ENCODE peak calls at places on chromosomes 13 and 19, in five cellular contexts. One of them, this sample, is unnamed.

GRCh38 chr19:16376649-16377048 is 52.0 kb downstream of the KLF2 start:
- DNase-seq in coronary artery: no peak
- DNase-seq in breast epithelium: no peak
- DNase-seq in heart left ventricle: no peak
- DNase-seq in body of pancreas: no peak
- DNase-seq in this sample: no peak

GRCh38 chr13:29948791-29949190 is 98.4 kb upstream of the UBL3 start:
- DNase-seq in body of pancreas: no peak
- DNase-seq in coronary artery: no peak
- DNase-seq in breast epithelium: no peak
- DNase-seq in heart left ventricle: no peak
- DNase-seq in this sample: no peak

GRCh38 chr13:40186041-40186440 is 480.4 kb downstream of the FOXO1 start:
- DNase-seq in heart left ventricle: no peak
- DNase-seq in breast epithelium: no peak
- DNase-seq in body of pancreas: no peak
- DNase-seq in coronary artery: no peak
- DNase-seq in this sample: no peak

GRCh38 chr13:21668665-21669599 is 1.9 kb upstream of the FGF9 start:
- DNase-seq in body of pancreas: peak; percentile 15
- DNase-seq in breast epithelium: no peak
- DNase-seq in heart left ventricle: peak; percentile 37
- DNase-seq in coronary artery: no peak
- DNase-seq in this sample: no peak

GRCh38 chr13:50224534-50224933 is 209.3 kb downstream of the KCNRG start:
- DNase-seq in coronary artery: no peak
- DNase-seq in heart left ventricle: no peak
- DNase-seq in breast epithelium: no peak
- DNase-seq in body of pancreas: no peak
- DNase-seq in this sample: no peak

GRCh38 chr13:77919351-77920294 is 992 bp upstream of the EDNRB start:
- DNase-seq in coronary artery: peak; percentile 74
- DNase-seq in body of pancreas: peak; percentile 29
- DNase-seq in heart left ventricle: peak; percentile 70
- DNase-seq in breast epithelium: no peak
- DNase-seq in this sample: peak; percentile 70

GRCh38 chr13:47858042-47858677 is 142.9 kb downstream of the SUCLA2 start:
- DNase-seq in heart left ventricle: no peak
- DNase-seq in coronary artery: no peak
- DNase-seq in breast epithelium: no peak
- DNase-seq in body of pancreas: no peak
- DNase-seq in this sample: no peak

GRCh38 chr19:38033658-38034150 is 126.7 kb downstream of the SIPA1L3 start:
- DNase-seq in body of pancreas: no peak
- DNase-seq in heart left ventricle: no peak
- DNase-seq in coronary artery: no peak
- DNase-seq in breast epithelium: no peak
- DNase-seq in this sample: no peak

GRCh38 chr19:33904681-33905080 is 108.0 kb downstream of the KCTD15 start:
- DNase-seq in heart left ventricle: peak; percentile 51
- DNase-seq in breast epithelium: peak; percentile 48
- DNase-seq in body of pancreas: peak; percentile 85
- DNase-seq in coronary artery: no peak
- DNase-seq in this sample: peak; percentile 25

GRCh38 chr19:49574206-49574755 is 6.1 kb downstream of the NOSIP start:
- DNase-seq in body of pancreas: no peak
- DNase-seq in heart left ventricle: no peak
- DNase-seq in breast epithelium: no peak
- DNase-seq in coronary artery: no peak
- DNase-seq in this sample: no peak

GRCh38 chr13:84607614-84608013 is 725.3 kb upstream of the SLITRK1 start:
- DNase-seq in body of pancreas: no peak
- DNase-seq in breast epithelium: no peak
- DNase-seq in coronary artery: no peak
- DNase-seq in heart left ventricle: peak; percentile 50
- DNase-seq in this sample: no peak

GRCh38 chr13:108227651-108228272 is 9.6 kb downstream of the ABHD13 start:
- DNase-seq in breast epithelium: no peak
- DNase-seq in heart left ventricle: no peak
- DNase-seq in body of pancreas: no peak
- DNase-seq in coronary artery: no peak
- DNase-seq in this sample: peak; percentile 24

GRCh38 chr19:30596268-30596667 is 224.1 kb downstream of the ZNF536 start:
- DNase-seq in body of pancreas: no peak
- DNase-seq in breast epithelium: no peak
- DNase-seq in coronary artery: no peak
- DNase-seq in heart left ventricle: no peak
- DNase-seq in this sample: no peak

GRCh38 chr13:28753946-28754345 is 35.2 kb upstream of the SLC46A3 start:
- DNase-seq in coronary artery: no peak
- DNase-seq in body of pancreas: no peak
- DNase-seq in heart left ventricle: no peak
- DNase-seq in breast epithelium: no peak
- DNase-seq in this sample: no peak

GRCh38 chr13:28754698-28755545 is 36.2 kb upstream of the SLC46A3 start:
- DNase-seq in breast epithelium: no peak
- DNase-seq in coronary artery: no peak
- DNase-seq in body of pancreas: no peak
- DNase-seq in heart left ventricle: peak; percentile 44
- DNase-seq in this sample: peak; percentile 71

GRCh38 chr13:28751210-28751935 is 32.6 kb upstream of the SLC46A3 start:
- DNase-seq in body of pancreas: no peak
- DNase-seq in coronary artery: no peak
- DNase-seq in breast epithelium: no peak
- DNase-seq in heart left ventricle: no peak
- DNase-seq in this sample: no peak

GRCh38 chr13:28755546-28755870 is 36.7 kb upstream of the SLC46A3 start:
- DNase-seq in body of pancreas: no peak
- DNase-seq in heart left ventricle: no peak
- DNase-seq in breast epithelium: no peak
- DNase-seq in coronary artery: no peak
- DNase-seq in this sample: no peak

GRCh38 chr13:28753208-28753892 is 34.6 kb upstream of the SLC46A3 start:
- DNase-seq in breast epithelium: peak; percentile 55
- DNase-seq in coronary artery: peak; percentile 77
- DNase-seq in heart left ventricle: peak; percentile 67
- DNase-seq in body of pancreas: peak; percentile 54
- DNase-seq in this sample: peak; percentile 54
- TF ChIP-seq CTCF in breast epithelium: no peak
- TF ChIP-seq CTCF in coronary artery: no peak
- TF ChIP-seq CTCF in heart left ventricle: no peak
- TF ChIP-seq CTCF in body of pancreas: peak; percentile 9
- TF ChIP-seq CTCF in this sample: no peak

DNA sequence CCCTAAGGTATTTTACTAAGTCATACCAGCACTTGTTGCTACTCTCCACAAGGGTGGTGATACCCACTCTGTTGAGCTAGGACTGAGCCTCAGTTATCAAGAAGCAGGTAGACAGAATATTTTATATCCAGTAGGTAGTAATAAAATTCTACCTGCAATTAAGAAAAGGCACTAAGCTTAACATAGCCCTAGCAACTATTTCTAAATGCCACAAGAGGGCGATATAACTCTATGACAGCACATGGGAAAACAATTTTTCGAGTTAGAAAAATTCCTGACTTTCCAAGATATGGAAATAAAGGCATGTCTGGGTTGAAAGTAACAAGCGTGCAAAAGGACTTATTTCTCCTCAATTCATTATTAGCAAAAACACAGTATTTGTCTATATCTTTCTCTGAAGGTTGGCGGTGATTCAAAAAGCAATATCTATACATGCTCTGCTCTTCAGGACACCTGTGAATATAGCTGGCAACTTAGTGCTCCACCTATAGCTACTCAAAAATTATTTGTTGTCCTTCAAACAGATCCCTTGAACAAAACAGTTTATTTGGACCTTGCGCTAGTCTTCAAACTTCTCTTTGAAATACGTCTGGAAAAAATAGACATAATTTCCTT is 14.7 kb downstream of the CCDC169 start:
- DNase-seq in heart left ventricle: no peak
- DNase-seq in coronary artery: no peak
- DNase-seq in breast epithelium: no peak
- DNase-seq in body of pancreas: no peak
- DNase-seq in this sample: no peak
- TF ChIP-seq CTCF in heart left ventricle: peak; percentile 75
- TF ChIP-seq CTCF in coronary artery: peak; percentile 68
- TF ChIP-seq CTCF in breast epithelium: peak; percentile 45
- TF ChIP-seq CTCF in body of pancreas: peak; percentile 78
- TF ChIP-seq CTCF in this sample: peak; percentile 55

GRCh38 chr13:46386996-46387851 is at the start of gene RUBCNL:
- DNase-seq in heart left ventricle: peak; percentile 36
- DNase-seq in body of pancreas: peak; percentile 23
- DNase-seq in coronary artery: no peak
- DNase-seq in breast epithelium: no peak
- DNase-seq in this sample: peak; percentile 31
- TF ChIP-seq CTCF in heart left ventricle: no peak
- TF ChIP-seq CTCF in body of pancreas: no peak
- TF ChIP-seq CTCF in coronary artery: no peak
- TF ChIP-seq CTCF in breast epithelium: no peak
- TF ChIP-seq CTCF in this sample: no peak

DNA sequence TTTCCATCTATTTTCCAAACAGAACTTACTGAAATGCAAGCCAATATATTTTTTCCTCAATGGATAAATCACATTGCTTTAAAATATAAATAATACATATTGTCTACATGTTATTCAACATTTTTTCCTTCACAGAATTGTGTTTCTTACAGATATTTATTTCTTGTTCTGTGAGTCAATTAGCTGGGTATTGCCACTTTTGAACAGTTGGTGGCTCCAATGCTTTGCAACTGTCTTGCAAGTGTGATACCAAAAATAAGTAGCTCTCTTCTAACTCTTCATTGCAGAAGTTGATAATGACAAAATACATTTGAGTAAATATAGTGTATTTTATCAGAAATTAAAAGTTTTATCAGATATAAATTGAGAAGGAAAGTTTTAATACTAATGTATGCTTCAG is 17.1 kb upstream of the GPC5 start:
- DNase-seq in heart left ventricle: no peak
- DNase-seq in coronary artery: no peak
- DNase-seq in breast epithelium: no peak
- DNase-seq in body of pancreas: no peak
- DNase-seq in this sample: no peak
- TF ChIP-seq CTCF in heart left ventricle: peak; percentile 22
- TF ChIP-seq CTCF in coronary artery: no peak
- TF ChIP-seq CTCF in breast epithelium: no peak
- TF ChIP-seq CTCF in body of pancreas: no peak
- TF ChIP-seq CTCF in this sample: no peak